ENCODE peak calls at places on chromosomes 11 and 22, in four cellular contexts. O is PC-9, F is kidney epithelial cell, A is cardiac fibroblast. K is an unnamed sample.

GRCh38 chr22:29635734-29636357 is 32.4 kb downstream of the NF2 start:
- DNase-seq in F (peak; percentile 42), O (peak; percentile 71), A (peak; percentile 76), K (peak; percentile 35)

GRCh38 chr11:126007263-126007662 is 55.4 kb downstream of the CDON start:
- DNase-seq in F (peak; percentile 51), O (peak; percentile 54), A (peak; percentile 41), K (no peak)

GRCh38 chr22:33853200-33854097 is 66.8 kb downstream of the LARGE1 start:
- DNase-seq in A (peak; percentile 67), F (peak; percentile 48), O (peak; percentile 68), K (peak; percentile 31)

GRCh38 chr11:61170566-61170965 is 9.3 kb upstream of the VPS37C start:
- DNase-seq in F (no peak), O (no peak), A (no peak), K (no peak)

GRCh38 chr11:112156153-112156552 is 7.7 kb downstream of the IL18 start:
- DNase-seq in F (no peak), O (peak; percentile 76), A (peak; percentile 12), K (no peak)

GRCh38 chr22:39205344-39206021 is 39.3 kb downstream of the PDGFB start:
- DNase-seq in F (peak; percentile 49), A (peak; percentile 53), O (peak; percentile 86), K (no peak)

GRCh38 chr11:11389238-11389637 is 36.2 kb upstream of the CSNK2A3 start:
- DNase-seq in A (peak; percentile 19), O (no peak), F (no peak), K (no peak)

GRCh38 chr11:113255096-113255495 is 59.3 kb upstream of the TTC12 start:
- DNase-seq in F (no peak), O (no peak), A (no peak), K (no peak)

GRCh38 chr22:48453171-48453570 is 1374.5 kb downstream of the BRD1 start:
- DNase-seq in F (no peak), A (no peak), O (no peak), K (no peak)

GRCh38 chr22:48452766-48453165 is 1374.9 kb downstream of the BRD1 start:
- DNase-seq in A (no peak), O (no peak), F (no peak), K (no peak)

GRCh38 chr22:48453751-48454485 is 1373.8 kb downstream of the BRD1 start:
- DNase-seq in F (no peak), A (no peak), O (no peak), K (no peak)

GRCh38 chr22:48459259-48459658 is 1368.4 kb downstream of the BRD1 start:
- DNase-seq in O (no peak), A (no peak), F (no peak), K (no peak)

DNA sequence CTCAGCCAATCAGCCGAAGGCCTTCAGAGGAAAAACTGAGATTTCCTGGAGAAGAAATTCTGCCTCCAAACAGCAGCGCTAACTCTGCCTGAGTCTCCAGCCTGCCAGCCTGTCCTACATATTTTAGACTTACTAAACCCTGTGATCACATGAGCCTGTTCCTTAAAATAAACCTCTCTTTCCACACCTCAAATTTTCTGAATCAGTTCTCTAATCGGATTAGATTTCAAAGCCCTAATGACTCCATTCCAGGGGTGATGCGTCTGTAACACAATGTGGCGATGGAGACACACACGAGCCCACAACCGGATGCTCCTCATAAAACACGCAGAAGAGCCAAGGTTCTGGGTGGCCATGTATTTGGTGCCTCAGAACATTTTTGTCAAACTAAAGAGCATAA is 1371.2 kb downstream of the BRD1 start:
- DNase-seq in F (no peak), A (no peak), O (no peak), K (no peak)
- TF ChIP-seq CTCF in F (no peak), A (no peak), O (no peak), K (no peak)

GRCh38 chr11:29623144-29623722 is 393.6 kb downstream of the KCNA4 start:
- DNase-seq in F (no peak), A (no peak), O (no peak), K (no peak)
- H3K4me3 ChIP-seq in F (no peak overlapping the region), A (no peak overlapping the region), O (no peak overlapping the region), K (no peak overlapping the region)

GRCh38 chr11:121870202-121871045 is 245.6 kb downstream of the BLID start:
- DNase-seq in O (no peak), A (peak; percentile 49), F (no peak), K (no peak)
- TF ChIP-seq CTCF in O (no peak), A (no peak), F (no peak), K (no peak)

DNA sequence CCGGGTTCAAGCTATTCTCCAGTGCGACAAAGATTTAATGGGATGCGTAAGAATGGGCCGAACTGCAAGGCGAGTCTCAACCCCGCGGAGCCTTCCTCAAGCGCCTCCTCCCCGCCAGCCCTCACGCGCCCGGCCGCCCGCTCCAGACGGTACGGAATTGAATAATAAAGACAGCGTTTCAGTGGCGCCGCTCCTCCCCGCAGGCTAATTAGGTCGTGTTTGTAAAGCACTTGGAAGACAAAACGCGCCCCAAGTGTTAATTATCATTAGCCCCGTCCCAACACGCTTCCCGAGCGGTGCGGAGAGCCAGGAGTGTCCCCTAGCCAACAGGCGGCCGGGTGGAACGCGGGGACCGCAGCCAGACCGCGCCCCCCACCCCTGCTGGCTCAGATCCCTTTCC is 192.0 kb downstream of the BUD13 start:
- DNase-seq in O (no peak), A (no peak), F (no peak), K (no peak)
- H3K4me3 ChIP-seq in O (no peak overlapping the region), A (no peak overlapping the region), F (no peak overlapping the region), K (no peak overlapping the region)

GRCh38 chr11:13721760-13722159 is 53.3 kb downstream of the FAR1 start:
- DNase-seq in O (no peak), F (no peak), A (peak; percentile 35), K (no peak)
- TF ChIP-seq CTCF in O (no peak), F (no peak), A (no peak), K (no peak)

K was measured in LNCaP clone FGC.